ENCODE peak calls at places on chromosomes 1 and 21, in seven cellular contexts. One of them, this sample, is unnamed.

GRCh38 chr1:58814251-58815068 is 30.6 kb upstream of the JUN start:
- DNase-seq in cardiac muscle cell: peak
- DNase-seq in LHCN-M2: no peak
- DNase-seq in stimulated activated CD8-positive, alpha-beta memory T cell treated with anti-CD3 and anti-CD28 coated beads, Interleukin-2, amount 100 ng/mL, for 48 hours: no peak
- DNase-seq in mammary epithelial cell: peak
- DNase-seq in SHP77 treated with DMSO at 0.1 percent for 48 hours: no peak
- DNase-seq in A549: no peak
- DNase-seq in this sample: no peak

GRCh38 chr1:173532237-173532636 is 55.1 kb downstream of the PRDX6 start:
- DNase-seq in cardiac muscle cell: peak
- DNase-seq in LHCN-M2: peak
- DNase-seq in stimulated activated CD8-positive, alpha-beta memory T cell treated with anti-CD3 and anti-CD28 coated beads, Interleukin-2, amount 100 ng/mL, for 48 hours: no peak
- DNase-seq in mammary epithelial cell: no peak
- DNase-seq in SHP77 treated with DMSO at 0.1 percent for 48 hours: no peak
- DNase-seq in A549: no peak
- DNase-seq in this sample: no peak

GRCh38 chr1:214379254-214379970 is 98.5 kb downstream of the SMYD2 start:
- DNase-seq in cardiac muscle cell: no peak
- DNase-seq in LHCN-M2: peak
- DNase-seq in stimulated activated CD8-positive, alpha-beta memory T cell treated with anti-CD3 and anti-CD28 coated beads, Interleukin-2, amount 100 ng/mL, for 48 hours: no peak
- DNase-seq in mammary epithelial cell: no peak
- DNase-seq in SHP77 treated with DMSO at 0.1 percent for 48 hours: no peak
- DNase-seq in A549: no peak
- DNase-seq in this sample: no peak

GRCh38 chr1:202009326-202010031 is 908 bp upstream of the ELF3 start:
- DNase-seq in cardiac muscle cell: peak
- DNase-seq in LHCN-M2: peak
- DNase-seq in stimulated activated CD8-positive, alpha-beta memory T cell treated with anti-CD3 and anti-CD28 coated beads, Interleukin-2, amount 100 ng/mL, for 48 hours: peak
- DNase-seq in mammary epithelial cell: peak
- DNase-seq in SHP77 treated with DMSO at 0.1 percent for 48 hours: peak
- DNase-seq in A549: peak
- DNase-seq in this sample: no peak

GRCh38 chr1:112501810-112502641 is 6.7 kb upstream of the WNT2B start:
- DNase-seq in cardiac muscle cell: peak
- DNase-seq in LHCN-M2: peak
- DNase-seq in stimulated activated CD8-positive, alpha-beta memory T cell treated with anti-CD3 and anti-CD28 coated beads, Interleukin-2, amount 100 ng/mL, for 48 hours: peak
- DNase-seq in mammary epithelial cell: peak
- DNase-seq in SHP77 treated with DMSO at 0.1 percent for 48 hours: no peak
- DNase-seq in A549: peak
- DNase-seq in this sample: peak

GRCh38 chr1:211332839-211333238 is 6.2 kb downstream of the TRAF5 start:
- DNase-seq in cardiac muscle cell: peak
- DNase-seq in LHCN-M2: no peak
- DNase-seq in stimulated activated CD8-positive, alpha-beta memory T cell treated with anti-CD3 and anti-CD28 coated beads, Interleukin-2, amount 100 ng/mL, for 48 hours: no peak
- DNase-seq in mammary epithelial cell: no peak
- DNase-seq in SHP77 treated with DMSO at 0.1 percent for 48 hours: no peak
- DNase-seq in A549: no peak
- DNase-seq in this sample: no peak

GRCh38 chr1:202014915-202015676 is 4.7 kb downstream of the ELF3 start:
- DNase-seq in cardiac muscle cell: no peak
- DNase-seq in LHCN-M2: no peak
- DNase-seq in stimulated activated CD8-positive, alpha-beta memory T cell treated with anti-CD3 and anti-CD28 coated beads, Interleukin-2, amount 100 ng/mL, for 48 hours: no peak
- DNase-seq in mammary epithelial cell: peak
- DNase-seq in SHP77 treated with DMSO at 0.1 percent for 48 hours: no peak
- DNase-seq in A549: no peak
- DNase-seq in this sample: no peak

GRCh38 chr1:167974698-167975097 is 37.8 kb upstream of the MPC2 start:
- DNase-seq in cardiac muscle cell: no peak
- DNase-seq in LHCN-M2: no peak
- DNase-seq in stimulated activated CD8-positive, alpha-beta memory T cell treated with anti-CD3 and anti-CD28 coated beads, Interleukin-2, amount 100 ng/mL, for 48 hours: no peak
- DNase-seq in mammary epithelial cell: no peak
- DNase-seq in SHP77 treated with DMSO at 0.1 percent for 48 hours: no peak
- DNase-seq in A549: no peak
- DNase-seq in this sample: no peak

GRCh38 chr1:5639323-5639722 is 352.9 kb downstream of the NPHP4 start:
- DNase-seq in cardiac muscle cell: no peak
- DNase-seq in LHCN-M2: no peak
- DNase-seq in stimulated activated CD8-positive, alpha-beta memory T cell treated with anti-CD3 and anti-CD28 coated beads, Interleukin-2, amount 100 ng/mL, for 48 hours: no peak
- DNase-seq in mammary epithelial cell: no peak
- DNase-seq in SHP77 treated with DMSO at 0.1 percent for 48 hours: no peak
- DNase-seq in A549: no peak
- DNase-seq in this sample: no peak

GRCh38 chr1:212030936-212031528 is 4.3 kb downstream of the INTS7 start:
- DNase-seq in cardiac muscle cell: peak
- DNase-seq in LHCN-M2: peak
- DNase-seq in stimulated activated CD8-positive, alpha-beta memory T cell treated with anti-CD3 and anti-CD28 coated beads, Interleukin-2, amount 100 ng/mL, for 48 hours: no peak
- DNase-seq in mammary epithelial cell: peak
- DNase-seq in SHP77 treated with DMSO at 0.1 percent for 48 hours: no peak
- DNase-seq in A549: peak
- DNase-seq in this sample: no peak

GRCh38 chr1:31003613-31004230 is 61.8 kb downstream of the PUM1 start:
- DNase-seq in cardiac muscle cell: no peak
- DNase-seq in LHCN-M2: no peak
- DNase-seq in stimulated activated CD8-positive, alpha-beta memory T cell treated with anti-CD3 and anti-CD28 coated beads, Interleukin-2, amount 100 ng/mL, for 48 hours: no peak
- DNase-seq in mammary epithelial cell: no peak
- DNase-seq in SHP77 treated with DMSO at 0.1 percent for 48 hours: no peak
- DNase-seq in A549: no peak
- DNase-seq in this sample: no peak

GRCh38 chr1:201500670-201501120 is 6.2 kb downstream of the CSRP1 start:
- DNase-seq in cardiac muscle cell: peak
- DNase-seq in LHCN-M2: no peak
- DNase-seq in stimulated activated CD8-positive, alpha-beta memory T cell treated with anti-CD3 and anti-CD28 coated beads, Interleukin-2, amount 100 ng/mL, for 48 hours: no peak
- DNase-seq in mammary epithelial cell: no peak
- DNase-seq in SHP77 treated with DMSO at 0.1 percent for 48 hours: no peak
- DNase-seq in A549: no peak
- DNase-seq in this sample: no peak

GRCh38 chr1:243575070-243575469 is 275.0 kb downstream of the AKT3 start:
- DNase-seq in cardiac muscle cell: no peak
- DNase-seq in LHCN-M2: peak
- DNase-seq in stimulated activated CD8-positive, alpha-beta memory T cell treated with anti-CD3 and anti-CD28 coated beads, Interleukin-2, amount 100 ng/mL, for 48 hours: no peak
- DNase-seq in mammary epithelial cell: no peak
- DNase-seq in SHP77 treated with DMSO at 0.1 percent for 48 hours: no peak
- DNase-seq in A549: no peak
- DNase-seq in this sample: no peak

GRCh38 chr1:43506233-43506632 is 24.4 kb upstream of the PTPRF start:
- DNase-seq in cardiac muscle cell: no peak
- DNase-seq in LHCN-M2: no peak
- DNase-seq in stimulated activated CD8-positive, alpha-beta memory T cell treated with anti-CD3 and anti-CD28 coated beads, Interleukin-2, amount 100 ng/mL, for 48 hours: no peak
- DNase-seq in mammary epithelial cell: peak
- DNase-seq in SHP77 treated with DMSO at 0.1 percent for 48 hours: no peak
- DNase-seq in A549: no peak
- DNase-seq in this sample: no peak

GRCh38 chr21:45004481-45005263 is 64.8 kb downstream of the SLX9 start:
- DNase-seq in cardiac muscle cell: no peak
- DNase-seq in LHCN-M2: no peak
- DNase-seq in stimulated activated CD8-positive, alpha-beta memory T cell treated with anti-CD3 and anti-CD28 coated beads, Interleukin-2, amount 100 ng/mL, for 48 hours: peak
- DNase-seq in mammary epithelial cell: peak
- DNase-seq in SHP77 treated with DMSO at 0.1 percent for 48 hours: no peak
- DNase-seq in A549: no peak
- DNase-seq in this sample: no peak

GRCh38 chr1:204263240-204263848 is 49.6 kb upstream of the GOLT1A start:
- DNase-seq in cardiac muscle cell: peak
- DNase-seq in LHCN-M2: no peak
- DNase-seq in stimulated activated CD8-positive, alpha-beta memory T cell treated with anti-CD3 and anti-CD28 coated beads, Interleukin-2, amount 100 ng/mL, for 48 hours: no peak
- DNase-seq in mammary epithelial cell: no peak
- DNase-seq in SHP77 treated with DMSO at 0.1 percent for 48 hours: no peak
- DNase-seq in A549: no peak
- DNase-seq in this sample: no peak

GRCh38 chr1:63878914-63879313 is 105.1 kb downstream of the ROR1 start:
- DNase-seq in cardiac muscle cell: peak
- DNase-seq in LHCN-M2: peak
- DNase-seq in stimulated activated CD8-positive, alpha-beta memory T cell treated with anti-CD3 and anti-CD28 coated beads, Interleukin-2, amount 100 ng/mL, for 48 hours: no peak
- DNase-seq in mammary epithelial cell: no peak
- DNase-seq in SHP77 treated with DMSO at 0.1 percent for 48 hours: no peak
- DNase-seq in A549: no peak
- DNase-seq in this sample: no peak

GRCh38 chr1:23018661-23019093 is 591 bp upstream of the KDM1A start:
- DNase-seq in cardiac muscle cell: no peak
- DNase-seq in LHCN-M2: no peak
- DNase-seq in stimulated activated CD8-positive, alpha-beta memory T cell treated with anti-CD3 and anti-CD28 coated beads, Interleukin-2, amount 100 ng/mL, for 48 hours: no peak
- DNase-seq in mammary epithelial cell: no peak
- DNase-seq in SHP77 treated with DMSO at 0.1 percent for 48 hours: no peak
- DNase-seq in A549: no peak
- DNase-seq in this sample: no peak

GRCh38 chr1:118659646-118660045 is 328.5 kb downstream of the TBX15 start:
- DNase-seq in cardiac muscle cell: no peak
- DNase-seq in LHCN-M2: no peak
- DNase-seq in stimulated activated CD8-positive, alpha-beta memory T cell treated with anti-CD3 and anti-CD28 coated beads, Interleukin-2, amount 100 ng/mL, for 48 hours: no peak
- DNase-seq in mammary epithelial cell: no peak
- DNase-seq in SHP77 treated with DMSO at 0.1 percent for 48 hours: no peak
- DNase-seq in A549: no peak
- DNase-seq in this sample: no peak

GRCh38 chr1:97159342-97159741 is 437.8 kb downstream of the PTBP2 start:
- DNase-seq in cardiac muscle cell: no peak
- DNase-seq in LHCN-M2: no peak
- DNase-seq in stimulated activated CD8-positive, alpha-beta memory T cell treated with anti-CD3 and anti-CD28 coated beads, Interleukin-2, amount 100 ng/mL, for 48 hours: no peak
- DNase-seq in mammary epithelial cell: no peak
- DNase-seq in SHP77 treated with DMSO at 0.1 percent for 48 hours: no peak
- DNase-seq in A549: no peak
- DNase-seq in this sample: no peak

GRCh38 chr21:44370771-44371410 is 17.5 kb downstream of the TRPM2 start:
- DNase-seq in cardiac muscle cell: no peak
- DNase-seq in LHCN-M2: no peak
- DNase-seq in stimulated activated CD8-positive, alpha-beta memory T cell treated with anti-CD3 and anti-CD28 coated beads, Interleukin-2, amount 100 ng/mL, for 48 hours: no peak
- DNase-seq in mammary epithelial cell: no peak
- DNase-seq in SHP77 treated with DMSO at 0.1 percent for 48 hours: no peak
- DNase-seq in A549: no peak
- DNase-seq in this sample: no peak

GRCh38 chr1:189269011-189269410 is 1208.7 kb downstream of the BRINP3 start:
- DNase-seq in cardiac muscle cell: peak
- DNase-seq in LHCN-M2: peak
- DNase-seq in stimulated activated CD8-positive, alpha-beta memory T cell treated with anti-CD3 and anti-CD28 coated beads, Interleukin-2, amount 100 ng/mL, for 48 hours: no peak
- DNase-seq in mammary epithelial cell: no peak
- DNase-seq in SHP77 treated with DMSO at 0.1 percent for 48 hours: no peak
- DNase-seq in A549: peak
- DNase-seq in this sample: no peak

GRCh38 chr1:183180634-183181056 is 5.4 kb upstream of the LAMC2 start:
- DNase-seq in cardiac muscle cell: peak
- DNase-seq in LHCN-M2: peak
- DNase-seq in stimulated activated CD8-positive, alpha-beta memory T cell treated with anti-CD3 and anti-CD28 coated beads, Interleukin-2, amount 100 ng/mL, for 48 hours: no peak
- DNase-seq in mammary epithelial cell: peak
- DNase-seq in SHP77 treated with DMSO at 0.1 percent for 48 hours: no peak
- DNase-seq in A549: peak
- DNase-seq in this sample: no peak

GRCh38 chr1:944341-945325 is 14.4 kb downstream of the NOC2L start:
- DNase-seq in cardiac muscle cell: peak
- DNase-seq in LHCN-M2: no peak
- DNase-seq in stimulated activated CD8-positive, alpha-beta memory T cell treated with anti-CD3 and anti-CD28 coated beads, Interleukin-2, amount 100 ng/mL, for 48 hours: no peak
- DNase-seq in mammary epithelial cell: no peak
- DNase-seq in SHP77 treated with DMSO at 0.1 percent for 48 hours: no peak
- DNase-seq in A549: peak
- DNase-seq in this sample: no peak

GRCh38 chr21:42913461-42913860 is 12.0 kb downstream of the ERVH48-1 start:
- DNase-seq in cardiac muscle cell: no peak
- DNase-seq in LHCN-M2: no peak
- DNase-seq in stimulated activated CD8-positive, alpha-beta memory T cell treated with anti-CD3 and anti-CD28 coated beads, Interleukin-2, amount 100 ng/mL, for 48 hours: no peak
- DNase-seq in mammary epithelial cell: no peak
- DNase-seq in SHP77 treated with DMSO at 0.1 percent for 48 hours: no peak
- DNase-seq in A549: no peak
- DNase-seq in this sample: no peak

GRCh38 chr1:184838374-184838995 is 83.8 kb upstream of the EDEM3 start:
- DNase-seq in cardiac muscle cell: peak
- DNase-seq in LHCN-M2: peak
- DNase-seq in stimulated activated CD8-positive, alpha-beta memory T cell treated with anti-CD3 and anti-CD28 coated beads, Interleukin-2, amount 100 ng/mL, for 48 hours: no peak
- DNase-seq in mammary epithelial cell: peak
- DNase-seq in SHP77 treated with DMSO at 0.1 percent for 48 hours: no peak
- DNase-seq in A549: peak
- DNase-seq in this sample: no peak

GRCh38 chr1:40665335-40666171 is at the start of gene RIMS3:
- DNase-seq in cardiac muscle cell: peak
- DNase-seq in LHCN-M2: peak
- DNase-seq in stimulated activated CD8-positive, alpha-beta memory T cell treated with anti-CD3 and anti-CD28 coated beads, Interleukin-2, amount 100 ng/mL, for 48 hours: peak
- DNase-seq in mammary epithelial cell: peak
- DNase-seq in SHP77 treated with DMSO at 0.1 percent for 48 hours: no peak
- DNase-seq in A549: peak
- DNase-seq in this sample: peak

This sample was measured in T-helper 17 cell.